ENCODE peak calls at places on chromosome 12, in seven cellular contexts. One of them, this sample, is unnamed.

GRCh38 chr12:60693019-60693626 is 1097.3 kb downstream of the SLC16A7 start:
- DNase-seq in heart right ventricle: no peak
- DNase-seq in lower lobe of right lung: no peak
- DNase-seq in mucosa of descending colon: no peak
- DNase-seq in Caco-2: no peak
- DNase-seq in A673: no peak
- DNase-seq in fibroblast of lung: peak
- DNase-seq in this sample: no peak

GRCh38 chr12:4276524-4277204 is 3.1 kb downstream of the CCND2 start:
- DNase-seq in lower lobe of right lung: peak
- DNase-seq in mucosa of descending colon: peak
- DNase-seq in A673: peak
- DNase-seq in heart right ventricle: peak
- DNase-seq in Caco-2: peak
- DNase-seq in fibroblast of lung: peak
- DNase-seq in this sample: peak

GRCh38 chr12:107475900-107476299 is 209.7 kb upstream of the PWP1 start:
- DNase-seq in heart right ventricle: no peak
- DNase-seq in Caco-2: no peak
- DNase-seq in lower lobe of right lung: no peak
- DNase-seq in A673: no peak
- DNase-seq in mucosa of descending colon: no peak
- DNase-seq in fibroblast of lung: no peak
- DNase-seq in this sample: no peak

GRCh38 chr12:116803018-116803736 is 65.1 kb downstream of the RNFT2 start:
- DNase-seq in heart right ventricle: no peak
- DNase-seq in Caco-2: no peak
- DNase-seq in A673: no peak
- DNase-seq in mucosa of descending colon: no peak
- DNase-seq in lower lobe of right lung: no peak
- DNase-seq in fibroblast of lung: no peak
- DNase-seq in this sample: no peak

GRCh38 chr12:116759783-116760581 is 21.9 kb downstream of the RNFT2 start:
- DNase-seq in lower lobe of right lung: no peak
- DNase-seq in Caco-2: no peak
- DNase-seq in fibroblast of lung: no peak
- DNase-seq in heart right ventricle: peak
- DNase-seq in mucosa of descending colon: peak
- DNase-seq in A673: no peak
- DNase-seq in this sample: no peak

GRCh38 chr12:79638490-79638889 is 52.3 kb downstream of the PAWR start:
- DNase-seq in lower lobe of right lung: no peak
- DNase-seq in A673: no peak
- DNase-seq in fibroblast of lung: no peak
- DNase-seq in mucosa of descending colon: no peak
- DNase-seq in Caco-2: no peak
- DNase-seq in heart right ventricle: no peak
- DNase-seq in this sample: no peak

GRCh38 chr12:123024819-123025391 is 44.4 kb downstream of the ARL6IP4 start:
- DNase-seq in mucosa of descending colon: no peak
- DNase-seq in fibroblast of lung: peak
- DNase-seq in Caco-2: no peak
- DNase-seq in heart right ventricle: no peak
- DNase-seq in lower lobe of right lung: no peak
- DNase-seq in A673: no peak
- DNase-seq in this sample: no peak

GRCh38 chr12:81942588-81942987 is 183.4 kb upstream of the PPFIA2 start:
- DNase-seq in fibroblast of lung: no peak
- DNase-seq in mucosa of descending colon: no peak
- DNase-seq in lower lobe of right lung: no peak
- DNase-seq in heart right ventricle: no peak
- DNase-seq in Caco-2: no peak
- DNase-seq in A673: no peak
- DNase-seq in this sample: no peak

GRCh38 chr12:101981868-101982267 is 79.9 kb downstream of the WASHC3 start:
- DNase-seq in fibroblast of lung: no peak
- DNase-seq in heart right ventricle: no peak
- DNase-seq in mucosa of descending colon: no peak
- DNase-seq in lower lobe of right lung: no peak
- DNase-seq in A673: no peak
- DNase-seq in Caco-2: no peak
- DNase-seq in this sample: no peak

GRCh38 chr12:21527451-21528180 is 1.5 kb downstream of the SPX start:
- DNase-seq in fibroblast of lung: peak
- DNase-seq in A673: peak
- DNase-seq in lower lobe of right lung: peak
- DNase-seq in heart right ventricle: peak
- DNase-seq in mucosa of descending colon: peak
- DNase-seq in Caco-2: no peak
- DNase-seq in this sample: peak

GRCh38 chr12:128073937-128074336 is 193.0 kb upstream of the TMEM132C start:
- DNase-seq in lower lobe of right lung: no peak
- DNase-seq in mucosa of descending colon: no peak
- DNase-seq in A673: no peak
- DNase-seq in fibroblast of lung: no peak
- DNase-seq in Caco-2: no peak
- DNase-seq in heart right ventricle: no peak
- DNase-seq in this sample: no peak

GRCh38 chr12:117090816-117091711 is 8.2 kb downstream of the TESC start:
- DNase-seq in lower lobe of right lung: peak
- DNase-seq in heart right ventricle: no peak
- DNase-seq in A673: no peak
- DNase-seq in fibroblast of lung: no peak
- DNase-seq in mucosa of descending colon: no peak
- DNase-seq in Caco-2: no peak
- DNase-seq in this sample: no peak

GRCh38 chr12:20434993-20435392 is 66.7 kb downstream of the PDE3A start:
- DNase-seq in heart right ventricle: no peak
- DNase-seq in mucosa of descending colon: no peak
- DNase-seq in Caco-2: no peak
- DNase-seq in fibroblast of lung: no peak
- DNase-seq in A673: no peak
- DNase-seq in lower lobe of right lung: no peak
- DNase-seq in this sample: no peak

GRCh38 chr12:75503866-75504265 is 7.5 kb downstream of the KRR1 start:
- DNase-seq in lower lobe of right lung: no peak
- DNase-seq in heart right ventricle: no peak
- DNase-seq in mucosa of descending colon: no peak
- DNase-seq in A673: no peak
- DNase-seq in fibroblast of lung: no peak
- DNase-seq in Caco-2: no peak
- DNase-seq in this sample: no peak
- TF ChIP-seq CTCF in lower lobe of right lung: no peak
- TF ChIP-seq CTCF in heart right ventricle: no peak
- TF ChIP-seq CTCF in mucosa of descending colon: no peak
- TF ChIP-seq CTCF in A673: no peak
- TF ChIP-seq CTCF in fibroblast of lung: no peak
- TF ChIP-seq CTCF in Caco-2: no peak
- TF ChIP-seq CTCF in this sample: no peak

DNA sequence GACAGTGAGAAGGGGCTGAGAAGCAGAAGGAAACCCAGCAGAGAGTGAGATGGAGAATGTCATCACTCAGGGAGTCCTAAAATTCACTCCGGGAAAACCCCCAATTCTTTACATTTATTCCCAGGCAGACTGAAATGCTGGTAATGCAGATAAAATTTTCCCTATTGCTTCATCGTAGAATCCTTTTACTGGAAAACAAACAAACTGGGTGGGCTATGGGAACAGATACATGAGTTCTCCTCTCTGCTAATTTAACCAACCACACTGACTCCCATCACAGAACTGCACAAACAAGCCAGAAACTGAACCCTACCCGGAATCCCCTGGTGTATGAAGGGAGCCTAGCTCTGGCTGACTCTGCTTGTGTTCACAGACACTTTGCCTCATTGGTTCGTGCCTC is 20.9 kb downstream of the HEBP1 start:
- DNase-seq in Caco-2: no peak
- DNase-seq in heart right ventricle: no peak
- DNase-seq in lower lobe of right lung: no peak
- DNase-seq in A673: no peak
- DNase-seq in mucosa of descending colon: no peak
- DNase-seq in fibroblast of lung: peak
- DNase-seq in this sample: no peak
- H3K4me3 ChIP-seq in Caco-2: no peak
- H3K4me3 ChIP-seq in heart right ventricle: no peak
- H3K4me3 ChIP-seq in lower lobe of right lung: no peak
- H3K4me3 ChIP-seq in A673: no peak
- H3K4me3 ChIP-seq in mucosa of descending colon: no peak
- H3K4me3 ChIP-seq in fibroblast of lung: no peak
- H3K4me3 ChIP-seq in this sample: no peak

DNA sequence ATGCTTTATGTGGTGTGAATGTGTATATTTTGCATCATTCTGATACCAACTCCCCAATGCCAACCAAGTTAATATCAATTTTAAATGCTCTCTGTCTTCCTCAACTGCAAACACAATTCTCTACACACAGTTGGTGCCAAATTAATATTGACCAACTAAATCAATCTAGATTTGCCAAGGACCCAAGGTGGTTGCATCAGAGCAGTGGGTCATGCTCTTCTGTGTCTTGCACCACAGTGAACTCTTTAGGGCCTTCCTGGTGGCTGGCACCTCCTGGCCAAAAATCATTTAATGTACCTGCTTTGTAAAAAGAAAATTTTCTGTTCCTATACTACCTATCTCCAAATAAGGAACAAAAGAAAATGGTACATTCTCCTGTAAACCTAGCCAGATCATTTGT is 14.1 kb downstream of the COQ10A start:
- DNase-seq in fibroblast of lung: no peak
- DNase-seq in mucosa of descending colon: no peak
- DNase-seq in Caco-2: no peak
- DNase-seq in heart right ventricle: no peak
- DNase-seq in A673: no peak
- DNase-seq in lower lobe of right lung: no peak
- DNase-seq in this sample: no peak
- TF ChIP-seq CTCF in fibroblast of lung: no peak
- TF ChIP-seq CTCF in mucosa of descending colon: no peak
- TF ChIP-seq CTCF in Caco-2: no peak
- TF ChIP-seq CTCF in heart right ventricle: no peak
- TF ChIP-seq CTCF in A673: no peak
- TF ChIP-seq CTCF in lower lobe of right lung: no peak
- TF ChIP-seq CTCF in this sample: no peak

DNA sequence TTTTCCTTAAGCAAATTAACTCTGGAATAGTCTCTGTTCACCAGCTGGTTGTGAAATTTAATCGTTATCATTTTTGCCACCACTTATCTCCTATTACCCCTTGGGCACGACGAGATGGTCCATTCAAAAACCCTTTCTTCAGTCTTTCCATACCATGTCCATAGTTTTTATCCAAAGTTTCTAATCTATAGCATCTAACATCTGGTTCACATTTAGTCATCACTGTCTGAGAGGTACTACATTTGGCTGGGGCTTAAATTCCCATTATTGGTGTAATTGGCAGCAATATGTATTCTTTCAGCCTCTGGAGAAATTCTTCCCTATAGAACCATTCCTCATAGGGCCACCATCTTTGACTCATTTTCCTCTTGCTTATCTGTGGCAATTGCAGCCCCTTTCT is 163.5 kb downstream of the CCER1 start:
- DNase-seq in mucosa of descending colon: no peak
- DNase-seq in A673: no peak
- DNase-seq in Caco-2: no peak
- DNase-seq in fibroblast of lung: no peak
- DNase-seq in heart right ventricle: no peak
- DNase-seq in lower lobe of right lung: no peak
- DNase-seq in this sample: no peak
- H3K4me3 ChIP-seq in mucosa of descending colon: no peak
- H3K4me3 ChIP-seq in A673: no peak
- H3K4me3 ChIP-seq in Caco-2: no peak
- H3K4me3 ChIP-seq in fibroblast of lung: no peak
- H3K4me3 ChIP-seq in heart right ventricle: no peak
- H3K4me3 ChIP-seq in lower lobe of right lung: no peak
- H3K4me3 ChIP-seq in this sample: no peak

DNA sequence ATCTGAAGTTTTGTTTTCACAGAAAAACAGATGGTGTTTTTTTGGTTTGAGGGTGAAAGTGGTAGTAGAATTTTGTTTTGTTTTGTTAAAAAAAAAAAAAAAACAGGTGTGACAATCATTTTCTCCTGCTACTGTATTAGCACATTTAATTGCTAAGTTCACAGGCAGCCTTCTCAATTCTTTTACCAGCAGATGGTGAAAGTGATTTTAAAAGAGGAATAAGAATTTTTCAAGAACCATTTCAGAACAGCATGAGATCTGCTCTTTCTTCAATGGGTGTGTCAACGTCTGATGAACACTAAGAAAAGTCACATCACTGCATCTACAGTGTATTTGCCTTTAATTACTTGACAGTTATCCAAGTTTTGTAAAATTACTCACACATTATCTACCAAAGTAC is 303.7 kb upstream of the USP15 start:
- DNase-seq in fibroblast of lung: no peak
- DNase-seq in Caco-2: no peak
- DNase-seq in mucosa of descending colon: no peak
- DNase-seq in heart right ventricle: no peak
- DNase-seq in A673: no peak
- DNase-seq in lower lobe of right lung: no peak
- DNase-seq in this sample: no peak
- TF ChIP-seq CTCF in fibroblast of lung: no peak
- TF ChIP-seq CTCF in Caco-2: no peak
- TF ChIP-seq CTCF in mucosa of descending colon: no peak
- TF ChIP-seq CTCF in heart right ventricle: no peak
- TF ChIP-seq CTCF in A673: no peak
- TF ChIP-seq CTCF in lower lobe of right lung: no peak
- TF ChIP-seq CTCF in this sample: no peak

DNA sequence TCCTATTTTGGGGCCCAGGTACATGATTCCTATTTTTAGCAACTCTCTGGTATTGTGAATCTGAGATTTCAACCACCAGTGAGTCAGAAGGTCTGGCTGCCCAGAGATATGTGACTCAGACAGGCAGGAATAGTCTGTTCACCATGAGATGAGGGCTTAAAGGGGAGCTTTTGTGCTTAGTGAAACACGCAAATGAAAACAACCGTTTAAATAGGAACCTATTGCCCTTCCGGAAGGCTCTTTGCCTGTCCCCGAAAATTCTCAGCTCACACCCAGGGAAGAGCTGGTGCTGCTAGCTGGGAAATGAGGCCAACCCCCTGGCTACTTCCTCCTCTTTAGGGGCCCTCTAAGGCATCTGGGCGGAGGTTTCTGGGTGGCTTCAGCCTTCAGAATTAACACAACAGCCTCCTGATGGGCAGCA is 283.6 kb downstream of the CACNA1C start:
- DNase-seq in Caco-2: no peak
- DNase-seq in A673: peak
- DNase-seq in heart right ventricle: peak
- DNase-seq in lower lobe of right lung: no peak
- DNase-seq in fibroblast of lung: peak
- DNase-seq in mucosa of descending colon: no peak
- DNase-seq in this sample: no peak
- H3K4me3 ChIP-seq in Caco-2: no peak
- H3K4me3 ChIP-seq in A673: no peak
- H3K4me3 ChIP-seq in heart right ventricle: no peak
- H3K4me3 ChIP-seq in lower lobe of right lung: no peak
- H3K4me3 ChIP-seq in fibroblast of lung: no peak
- H3K4me3 ChIP-seq in mucosa of descending colon: no peak
- H3K4me3 ChIP-seq in this sample: no peak

GRCh38 chr12:26298785-26299621 is 103.6 kb downstream of the SSPN start:
- DNase-seq in lower lobe of right lung: no peak
- DNase-seq in mucosa of descending colon: peak
- DNase-seq in fibroblast of lung: peak
- DNase-seq in A673: peak
- DNase-seq in heart right ventricle: peak
- DNase-seq in Caco-2: no peak
- DNase-seq in this sample: no peak
- TF ChIP-seq CTCF in lower lobe of right lung: peak
- TF ChIP-seq CTCF in mucosa of descending colon: no peak
- TF ChIP-seq CTCF in fibroblast of lung: peak
- TF ChIP-seq CTCF in A673: no peak
- TF ChIP-seq CTCF in heart right ventricle: no peak
- TF ChIP-seq CTCF in Caco-2: peak
- TF ChIP-seq CTCF in this sample: no peak

GRCh38 chr12:6953417-6954315 is 2.5 kb downstream of the PTPN6 start:
- DNase-seq in mucosa of descending colon: peak
- DNase-seq in Caco-2: no peak
- DNase-seq in heart right ventricle: peak
- DNase-seq in fibroblast of lung: no peak
- DNase-seq in A673: peak
- DNase-seq in lower lobe of right lung: peak
- DNase-seq in this sample: no peak
- H3K4me3 ChIP-seq in mucosa of descending colon: no peak
- H3K4me3 ChIP-seq in Caco-2: no peak
- H3K4me3 ChIP-seq in heart right ventricle: no peak
- H3K4me3 ChIP-seq in fibroblast of lung: no peak
- H3K4me3 ChIP-seq in A673: no peak
- H3K4me3 ChIP-seq in lower lobe of right lung: peak
- H3K4me3 ChIP-seq in this sample: no peak

This sample was measured in LNCaP clone FGC.